ENCODE peak calls at places on chromosomes 12 and 14, in four cellular contexts. B, G, W and H are unnamed samples. For H3K4me1, the result is how much of the 10 kb centered on the place peaks cover.

GRCh38 chr12:91490667-91491309 is 308.2 kb upstream of the DCN start:
- DNase-seq in B (no peak), W (no peak), G (no peak), H (no peak)

GRCh38 chr12:94458882-94459772 is 540 bp downstream of the CEP83 start:
- DNase-seq in G (no peak), B (peak), W (no peak), H (no peak)

GRCh38 chr12:21499765-21500164 is 1.7 kb downstream of the RECQL start:
- DNase-seq in W (no peak), G (no peak), B (no peak), H (no peak)

GRCh38 chr14:95603415-95603814 is 68.6 kb downstream of the GLRX5 start:
- DNase-seq in B (no peak), G (no peak), W (no peak), H (no peak)

GRCh38 chr14:55718551-55718950 is 138.5 kb downstream of the KTN1 start:
- DNase-seq in B (no peak), G (no peak), W (no peak), H (no peak)

GRCh38 chr14:103765526-103765925 is 49.9 kb downstream of the ZFYVE21 start:
- DNase-seq in W (no peak), B (no peak), G (no peak), H (no peak)

GRCh38 chr12:82524020-82524419 is 162.7 kb upstream of the TMTC2 start:
- DNase-seq in B (no peak), G (no peak), W (no peak), H (no peak)

GRCh38 chr12:3106564-3106963 is 29.4 kb downstream of the TSPAN9 start:
- DNase-seq in W (no peak), B (no peak), G (no peak), H (no peak)

GRCh38 chr12:30980886-30981662 is 54.5 kb downstream of the TSPAN11 start:
- DNase-seq in B (no peak), W (no peak), G (no peak), H (no peak)

GRCh38 chr14:68556253-68556652 is 236.6 kb downstream of the ZFP36L1 start:
- DNase-seq in G (no peak), W (no peak), B (no peak), H (no peak)
- H3K27ac ChIP-seq in G (no peak), W (no peak), B (no peak), H (no peak)

GRCh38 chr12:18457362-18457761 is 196.0 kb downstream of the PIK3C2G start:
- DNase-seq in G (no peak), W (no peak), B (no peak), H (no peak)

GRCh38 chr12:18456344-18456743 is 195.0 kb downstream of the PIK3C2G start:
- DNase-seq in B (no peak), W (no peak), G (no peak), H (no peak)

DNA sequence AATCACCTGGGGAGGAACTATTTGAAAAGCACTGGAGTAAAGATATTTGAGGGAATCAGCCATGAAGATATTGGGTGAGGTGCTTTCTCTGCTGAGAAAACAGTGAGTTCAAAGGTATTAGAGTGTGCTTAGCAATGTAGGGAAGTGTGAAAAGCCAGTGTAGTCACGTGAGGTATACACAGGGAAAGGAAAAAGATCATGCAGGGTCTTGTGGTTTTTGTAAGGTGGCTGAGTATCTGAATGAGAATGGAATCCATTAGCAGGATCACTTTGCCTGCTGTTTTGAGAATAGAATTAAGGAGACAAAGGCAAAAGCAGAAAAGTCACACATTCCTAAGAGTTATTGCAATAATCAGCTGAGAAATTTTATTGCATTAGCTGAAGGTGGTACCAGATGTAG is 193.0 kb downstream of the PIK3C2G start:
- DNase-seq in G (no peak), W (no peak), B (no peak), H (no peak)
- H3K4me3 ChIP-seq in G (no peak), W (no peak), B (no peak), H (no peak)

DNA sequence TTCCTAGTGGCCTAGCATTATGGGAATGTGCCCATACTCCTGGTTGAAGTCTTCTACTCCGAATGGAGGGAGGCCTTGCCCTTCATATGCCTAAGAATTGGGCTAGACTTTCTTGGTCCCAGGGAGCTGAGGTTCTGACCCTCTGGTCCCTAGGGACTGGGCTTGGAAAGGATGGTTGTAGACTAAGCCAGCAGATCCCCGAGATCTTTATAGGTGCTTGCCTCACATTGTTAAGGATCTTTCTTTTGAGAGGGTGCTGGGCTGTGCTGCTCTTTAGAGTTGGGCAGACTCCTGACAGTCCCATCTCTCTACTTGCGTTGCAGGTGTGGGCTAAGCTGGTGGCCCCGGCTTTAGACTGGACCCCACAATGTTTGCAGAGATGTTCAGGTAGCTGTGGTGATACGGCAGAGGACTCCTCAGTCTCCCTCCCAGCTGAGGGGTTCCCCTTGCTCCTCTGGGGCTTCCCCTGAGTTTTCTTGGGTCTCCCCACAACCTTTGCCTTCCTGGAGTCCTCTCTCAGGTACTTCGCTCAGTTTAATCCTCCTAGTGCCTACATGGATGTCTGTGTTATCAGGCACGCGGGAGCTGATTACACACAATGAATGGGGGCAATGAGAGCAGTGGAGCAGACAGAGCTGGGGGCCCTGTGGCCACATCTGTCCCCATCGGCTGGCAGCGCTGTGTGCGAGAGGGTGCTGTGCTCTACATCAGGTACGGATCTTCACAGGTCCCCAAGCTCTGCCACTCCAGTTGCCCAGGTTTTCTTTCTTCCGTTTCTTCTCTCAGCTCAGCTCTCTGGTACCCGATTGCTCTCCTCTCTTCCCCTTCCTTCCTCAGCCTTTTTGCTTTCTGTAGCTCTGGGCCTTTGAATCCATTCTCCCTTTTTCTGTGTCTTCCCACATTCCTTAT is 1.3 kb downstream of the MBD6 start:
- DNase-seq in G (no peak), B (no peak), W (no peak), H (no peak)
- H3K4me1 ChIP-seq in G (under half), B (under half), W (under half), H (half or more)

GRCh38 chr14:74505831-74506230 is 12.3 kb downstream of the ISCA2 start:
- DNase-seq in G (no peak), B (no peak), W (no peak), H (no peak)
- H3K27ac ChIP-seq in G (no peak), B (no peak), W (no peak), H (no peak)

GRCh38 chr12:93451423-93452158 is 9.8 kb upstream of the UBE2N start:
- DNase-seq in W (no peak), B (no peak), G (no peak), H (no peak)
- H3K4me3 ChIP-seq in W (no peak), B (no peak), G (no peak), H (no peak)

GRCh38 chr14:100115236-100115635 is 44.2 kb downstream of the DEGS2 start:
- DNase-seq in G (no peak), B (no peak), W (no peak), H (no peak)
- H3K4me1 ChIP-seq in G (under half), B (under half), W (under half), H (under half)